ENCODE peak calls at places on chromosomes 12 and 14, in four cellular contexts. One of them, this sample, is unnamed.

GRCh38 chr12:19070341-19070740 is 59.2 kb upstream of the PLEKHA5 start:
- DNase-seq in fibroblast of lung: no peak
- DNase-seq in IMR-90: no peak
- DNase-seq in HepG2: no peak
- DNase-seq in this sample: no peak

GRCh38 chr12:117857632-117858274 is 111.0 kb downstream of the KSR2 start:
- DNase-seq in IMR-90: peak; percentile 22
- DNase-seq in HepG2: peak; percentile 35
- DNase-seq in fibroblast of lung: peak; percentile 28
- DNase-seq in this sample: peak; percentile 96

GRCh38 chr12:96091833-96092232 is 56.4 kb upstream of the LTA4H start:
- DNase-seq in fibroblast of lung: no peak
- DNase-seq in IMR-90: no peak
- DNase-seq in HepG2: peak; percentile 18
- DNase-seq in this sample: peak; percentile 78

GRCh38 chr14:89221109-89221508 is 195.9 kb downstream of the FOXN3 start:
- DNase-seq in IMR-90: peak; percentile 84
- DNase-seq in HepG2: no peak
- DNase-seq in fibroblast of lung: peak; percentile 84
- DNase-seq in this sample: no peak

GRCh38 chr12:16030729-16031128 is 119.6 kb downstream of the DERA start:
- DNase-seq in HepG2: peak; percentile 52
- DNase-seq in fibroblast of lung: no peak
- DNase-seq in IMR-90: peak; percentile 6
- DNase-seq in this sample: no peak

GRCh38 chr12:11769723-11770514 is 120.4 kb downstream of the ETV6 start:
- DNase-seq in HepG2: no peak
- DNase-seq in fibroblast of lung: no peak
- DNase-seq in IMR-90: no peak
- DNase-seq in this sample: peak; percentile 26

GRCh38 chr14:55715889-55716288 is 135.9 kb downstream of the KTN1 start:
- DNase-seq in fibroblast of lung: peak; percentile 88
- DNase-seq in HepG2: no peak
- DNase-seq in IMR-90: peak; percentile 82
- DNase-seq in this sample: peak; percentile 24

GRCh38 chr12:131033886-131034482 is 80.3 kb downstream of the ADGRD1 start:
- DNase-seq in fibroblast of lung: no peak
- DNase-seq in HepG2: no peak
- DNase-seq in IMR-90: no peak
- DNase-seq in this sample: no peak

GRCh38 chr14:27242874-27243273 is 645.0 kb upstream of the NOVA1 start:
- DNase-seq in IMR-90: no peak
- DNase-seq in fibroblast of lung: no peak
- DNase-seq in HepG2: no peak
- DNase-seq in this sample: no peak

GRCh38 chr14:65352964-65353530 is 59.5 kb upstream of the FUT8 start:
- DNase-seq in HepG2: no peak
- DNase-seq in fibroblast of lung: no peak
- DNase-seq in IMR-90: no peak
- DNase-seq in this sample: no peak

GRCh38 chr14:102661614-102662013 is 69.2 kb downstream of the RCOR1 start:
- DNase-seq in IMR-90: no peak
- DNase-seq in HepG2: no peak
- DNase-seq in fibroblast of lung: no peak
- DNase-seq in this sample: no peak

GRCh38 chr12:93957180-93957579 is 191.2 kb upstream of the PLXNC1 start:
- DNase-seq in HepG2: no peak
- DNase-seq in fibroblast of lung: no peak
- DNase-seq in IMR-90: no peak
- DNase-seq in this sample: no peak

GRCh38 chr12:50642035-50642451 is 121.9 kb upstream of the ATF1 start:
- DNase-seq in IMR-90: peak; percentile 89
- DNase-seq in fibroblast of lung: peak; percentile 94
- DNase-seq in HepG2: peak; percentile 36
- DNase-seq in this sample: no peak

GRCh38 chr14:20400965-20401593 is 12.2 kb downstream of the TEP1 start:
- DNase-seq in fibroblast of lung: peak; percentile 36
- DNase-seq in IMR-90: peak; percentile 24
- DNase-seq in HepG2: peak; percentile 54
- DNase-seq in this sample: no peak

GRCh38 chr14:20403521-20403920 is 9.8 kb downstream of the TEP1 start:
- DNase-seq in HepG2: no peak
- DNase-seq in fibroblast of lung: no peak
- DNase-seq in IMR-90: no peak
- DNase-seq in this sample: no peak

GRCh38 chr14:20400589-20400964 is 12.7 kb downstream of the TEP1 start:
- DNase-seq in fibroblast of lung: no peak
- DNase-seq in HepG2: no peak
- DNase-seq in IMR-90: no peak
- DNase-seq in this sample: no peak
- H3K36me3 ChIP-seq in fibroblast of lung: peaks cover 9% of the 10 kb centered on the region
- H3K36me3 ChIP-seq in HepG2: peaks cover 3% of the 10 kb centered on the region
- H3K36me3 ChIP-seq in IMR-90: peaks cover 47% of the 10 kb centered on the region
- H3K36me3 ChIP-seq in this sample: peaks cover 81% of the 10 kb centered on the region

DNA sequence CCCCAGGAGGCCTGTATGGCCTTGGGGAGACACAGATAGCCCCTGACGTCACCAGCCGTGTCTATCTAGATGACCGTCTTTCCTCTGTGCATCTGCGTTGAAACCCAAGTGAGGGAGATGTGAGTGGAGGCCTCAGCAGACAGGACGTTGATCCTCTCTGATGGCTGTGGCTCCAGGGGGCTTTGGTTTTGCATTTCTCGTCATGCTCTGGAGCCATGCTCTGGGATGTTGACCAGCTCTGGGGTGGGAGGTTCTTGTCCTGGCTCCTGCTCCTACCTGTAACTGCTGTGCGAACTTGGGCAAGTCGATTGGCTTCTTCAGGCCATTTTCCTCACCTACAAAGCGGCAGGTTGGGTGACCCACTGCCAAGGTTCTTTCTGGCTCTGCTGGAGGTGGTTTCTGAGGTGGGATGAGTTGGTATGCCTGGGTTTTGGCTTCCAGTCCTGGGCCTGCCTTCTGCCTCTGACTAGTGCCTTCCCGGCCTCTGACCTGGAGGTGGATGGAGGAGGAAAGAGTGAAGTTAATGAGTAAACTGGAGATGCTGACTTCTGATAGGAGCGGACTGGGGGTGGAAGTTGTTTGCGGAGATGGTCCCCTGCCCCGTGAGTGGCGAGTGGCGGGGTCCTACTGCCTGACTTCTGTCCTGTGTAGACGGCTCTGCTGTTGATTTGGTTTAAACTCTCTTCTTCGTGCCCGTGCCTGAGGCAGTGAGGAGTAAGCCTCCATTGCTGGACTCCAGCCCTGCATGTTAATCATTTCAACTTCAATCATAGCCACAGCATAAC is 8.4 kb downstream of the TSPAN9 start:
- DNase-seq in fibroblast of lung: no peak
- DNase-seq in HepG2: peak; percentile 79
- DNase-seq in IMR-90: no peak
- DNase-seq in this sample: peak; percentile 71
- H3K9ac ChIP-seq in fibroblast of lung: no peak overlapping the region
- H3K9ac ChIP-seq in HepG2: peak overlapping the region; percentile 40
- H3K9ac ChIP-seq in IMR-90: no peak overlapping the region
- H3K9ac ChIP-seq in this sample: no peak overlapping the region

DNA sequence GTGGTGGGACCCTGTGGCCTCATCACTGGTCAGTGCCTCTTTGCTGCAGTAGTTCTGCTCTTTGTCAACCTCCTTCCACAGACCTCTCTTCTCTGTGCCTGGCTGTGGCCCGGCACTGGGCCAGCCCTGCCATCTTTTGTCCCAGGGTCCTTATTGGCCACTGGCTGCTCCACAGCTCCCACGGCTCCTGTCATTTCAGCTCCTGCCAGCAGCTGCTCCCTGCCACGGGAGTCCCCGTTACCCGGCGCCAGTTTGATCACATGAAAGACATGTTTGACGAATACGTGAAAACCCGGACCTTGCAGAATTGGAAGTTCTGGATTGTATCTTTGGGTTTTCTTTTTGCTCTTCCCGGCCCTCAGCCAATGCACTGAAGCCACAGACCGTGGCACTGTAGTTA is 35.4 kb downstream of the IL31 start:
- DNase-seq in fibroblast of lung: no peak
- DNase-seq in HepG2: no peak
- DNase-seq in IMR-90: no peak
- DNase-seq in this sample: no peak
- TF ChIP-seq CTCF in fibroblast of lung: no peak
- TF ChIP-seq CTCF in HepG2: no peak
- TF ChIP-seq CTCF in IMR-90: no peak
- TF ChIP-seq CTCF in this sample: no peak

GRCh38 chr12:112011685-112012084 is 1.3 kb downstream of the TMEM116 start:
- DNase-seq in fibroblast of lung: no peak
- DNase-seq in HepG2: no peak
- DNase-seq in IMR-90: no peak
- DNase-seq in this sample: no peak

GRCh38 chr12:112010415-112011344 is 2.3 kb downstream of the TMEM116 start:
- DNase-seq in HepG2: no peak
- DNase-seq in IMR-90: no peak
- DNase-seq in fibroblast of lung: no peak
- DNase-seq in this sample: peak; percentile 47

GRCh38 chr12:112015938-112016337 is 2.7 kb downstream of the ERP29 start:
- DNase-seq in HepG2: no peak
- DNase-seq in fibroblast of lung: no peak
- DNase-seq in IMR-90: no peak
- DNase-seq in this sample: no peak

GRCh38 chr12:112012775-112013600 is at the start of the genes ERP29 and TMEM116:
- DNase-seq in HepG2: peak; percentile 95
- DNase-seq in IMR-90: peak; percentile 98
- DNase-seq in fibroblast of lung: peak; percentile 96
- DNase-seq in this sample: peak; percentile 100

DNA sequence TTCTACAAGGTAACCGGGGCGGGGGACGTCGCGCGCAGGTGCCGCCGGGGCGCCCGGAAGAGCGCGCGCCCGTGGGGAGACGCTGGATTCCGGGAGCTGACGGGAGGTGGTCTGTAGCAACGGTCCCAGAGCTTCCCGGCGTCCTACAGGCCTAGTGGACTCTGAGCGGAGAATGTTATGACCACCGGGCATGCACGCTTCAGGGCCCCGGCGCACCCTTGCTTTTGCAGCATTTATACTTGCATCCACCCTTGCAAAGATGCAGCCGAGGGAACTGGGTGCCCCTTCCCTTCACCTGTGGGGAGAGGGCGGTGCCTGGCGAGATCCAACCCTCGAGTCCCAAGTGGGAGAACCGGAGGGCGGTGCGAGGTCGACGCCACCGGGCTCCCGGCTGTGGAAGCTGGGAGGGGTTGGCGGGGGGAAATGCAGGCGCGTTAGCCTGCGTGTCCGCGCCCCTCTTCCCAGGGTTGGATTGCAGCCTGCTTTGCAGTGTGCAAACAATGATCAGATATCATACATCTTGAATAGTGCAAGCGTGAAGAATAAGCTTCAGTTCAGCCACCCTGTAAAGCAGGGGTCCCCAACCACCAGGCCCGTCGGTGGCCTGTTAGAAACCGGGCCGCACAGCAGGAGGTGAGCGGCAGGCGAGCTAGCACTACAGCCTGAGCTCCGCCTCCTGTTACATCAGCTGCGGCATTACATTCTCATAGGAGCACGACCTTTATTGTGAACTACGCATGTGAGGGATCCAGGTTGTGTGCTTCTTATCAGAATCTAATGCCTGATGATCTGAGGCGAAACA is 576 bp downstream of the ERP29 start:
- DNase-seq in fibroblast of lung: peak; percentile 74
- DNase-seq in IMR-90: peak; percentile 82
- DNase-seq in HepG2: peak; percentile 84
- DNase-seq in this sample: peak; percentile 95
- H3K36me3 ChIP-seq in fibroblast of lung: peaks cover 4% of the 10 kb centered on the region
- H3K36me3 ChIP-seq in IMR-90: no peaks in the 10 kb centered on the region
- H3K36me3 ChIP-seq in HepG2: peaks cover 22% of the 10 kb centered on the region
- H3K36me3 ChIP-seq in this sample: peaks cover 50% of the 10 kb centered on the region

DNA sequence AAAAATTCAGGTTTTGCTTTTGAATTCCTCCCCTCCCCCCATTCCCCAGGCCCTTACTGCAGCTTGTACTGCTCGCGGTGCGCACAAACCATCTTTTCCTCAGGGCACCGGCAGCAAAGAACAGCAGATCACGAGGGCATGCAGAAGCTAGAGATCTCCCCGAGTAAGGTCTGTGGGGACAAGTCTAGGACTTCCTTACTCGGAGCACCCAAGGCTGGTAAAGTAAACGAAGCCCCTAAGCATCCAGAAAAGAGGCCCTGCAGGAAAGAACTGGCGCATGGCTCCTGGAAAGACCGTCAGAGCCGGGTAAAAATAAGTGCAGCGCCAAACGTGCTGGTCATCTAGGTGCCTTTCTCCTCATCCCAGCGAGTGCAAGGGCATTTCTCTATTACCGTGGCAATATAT is 709 bp downstream of the LDHB start:
- DNase-seq in fibroblast of lung: peak; percentile 50
- DNase-seq in IMR-90: peak; percentile 50
- DNase-seq in HepG2: no peak
- DNase-seq in this sample: peak; percentile 74
- H3K9ac ChIP-seq in fibroblast of lung: peak overlapping the region; percentile 83
- H3K9ac ChIP-seq in IMR-90: peak overlapping the region; percentile 89
- H3K9ac ChIP-seq in HepG2: no peak overlapping the region
- H3K9ac ChIP-seq in this sample: peak overlapping the region; percentile 88

GRCh38 chr12:114667669-114668150 is 16.3 kb downstream of the TBX3 start:
- DNase-seq in IMR-90: no peak
- DNase-seq in HepG2: no peak
- DNase-seq in fibroblast of lung: no peak
- DNase-seq in this sample: no peak

GRCh38 chr12:114666746-114667668 is 17.0 kb downstream of the TBX3 start:
- DNase-seq in HepG2: peak; percentile 23
- DNase-seq in fibroblast of lung: no peak
- DNase-seq in IMR-90: no peak
- DNase-seq in this sample: peak; percentile 84

GRCh38 chr12:114669501-114670256 is 14.3 kb downstream of the TBX3 start:
- DNase-seq in fibroblast of lung: peak; percentile 60
- DNase-seq in IMR-90: peak; percentile 81
- DNase-seq in HepG2: peak; percentile 42
- DNase-seq in this sample: peak; percentile 75

GRCh38 chr12:114668905-114669304 is 15.1 kb downstream of the TBX3 start:
- DNase-seq in IMR-90: no peak
- DNase-seq in HepG2: peak; percentile 45
- DNase-seq in fibroblast of lung: no peak
- DNase-seq in this sample: no peak

DNA sequence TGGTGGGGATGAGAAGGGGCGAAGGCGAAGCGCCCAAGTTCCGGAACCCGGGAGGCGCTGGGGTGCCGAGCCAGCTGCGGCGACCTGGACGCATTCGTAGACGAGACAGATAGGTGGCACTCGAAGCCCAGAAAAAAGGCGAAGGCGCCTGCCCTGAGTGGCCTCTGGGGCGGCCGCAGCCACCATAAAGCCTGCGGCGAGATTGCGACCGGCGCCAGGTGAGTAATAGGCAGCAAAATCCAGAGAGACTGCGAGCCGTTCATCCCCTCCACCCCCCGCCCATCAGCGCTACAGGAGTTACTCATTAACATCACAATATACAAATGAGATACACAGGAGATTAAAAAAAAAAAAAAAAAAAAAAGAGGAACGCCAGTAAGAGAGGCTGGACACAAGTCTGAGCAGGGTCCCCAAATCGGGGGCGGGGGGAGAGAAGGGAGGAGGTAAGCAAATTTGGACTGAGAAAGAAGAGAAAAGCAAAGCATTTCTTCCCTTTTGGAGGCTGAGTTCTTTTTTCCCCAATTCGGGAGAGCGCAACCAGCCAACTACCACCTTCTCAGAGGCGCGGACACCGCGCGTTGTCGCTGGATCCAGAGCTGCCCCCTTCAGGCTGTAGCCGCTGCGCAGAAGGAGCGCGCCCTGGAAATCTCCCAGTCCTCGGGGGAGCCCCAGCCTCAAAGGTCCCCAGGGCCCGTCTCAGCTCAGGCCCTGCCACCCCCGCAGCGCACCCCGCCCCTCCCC is 15.7 kb downstream of the TBX3 start:
- DNase-seq in HepG2: peak; percentile 93
- DNase-seq in fibroblast of lung: peak; percentile 79
- DNase-seq in IMR-90: peak; percentile 84
- DNase-seq in this sample: peak; percentile 97
- TF ChIP-seq CTCF in HepG2: peak; percentile 90
- TF ChIP-seq CTCF in fibroblast of lung: peak; percentile 31
- TF ChIP-seq CTCF in IMR-90: peak; percentile 75
- TF ChIP-seq CTCF in this sample: peak; percentile 73